ENCODE peak calls at places on chromosomes 11 and 22, in six cellular contexts. A, B, S, N, J and T are unnamed samples.

GRCh38 chr22:50145741-50146439 is 24.6 kb upstream of the PANX2 start:
- DNase-seq in A (no peak), B (peak; percentile 64), S (no peak), N (no peak), J (no peak), T (no peak)

GRCh38 chr11:73249858-73250773 is 22.0 kb upstream of the P2RY6 start:
- DNase-seq in A (no peak), B (no peak), S (no peak), N (no peak), J (no peak), T (no peak)

GRCh38 chr22:17137226-17137625 is 16.1 kb upstream of the TMEM121B start:
- DNase-seq in A (no peak), B (no peak), S (no peak), N (no peak), J (no peak), T (no peak)

GRCh38 chr11:65384301-65384889 is 1.9 kb upstream of the SLC25A45 start:
- DNase-seq in A (no peak), B (no peak), S (no peak), N (no peak), J (no peak), T (no peak)

GRCh38 chr11:57546451-57546850 is 9.1 kb downstream of the SMTNL1 start:
- DNase-seq in A (no peak), B (no peak), S (no peak), N (no peak), J (no peak), T (no peak)

GRCh38 chr11:79971255-79971654 is 530.4 kb upstream of the TENM4 start:
- DNase-seq in A (no peak), B (no peak), S (no peak), N (no peak), J (no peak), T (no peak)

GRCh38 chr11:61602775-61603569 is 22.1 kb upstream of the SYT7 start:
- DNase-seq in A (no peak), B (peak; percentile 89), S (no peak), N (peak; percentile 68), J (no peak), T (no peak)

GRCh38 chr11:12329797-12330196 is 47.6 kb upstream of the PARVA start:
- DNase-seq in A (no peak), B (no peak), S (no peak), N (no peak), J (no peak), T (no peak)

GRCh38 chr11:11163669-11164377 is 189.2 kb downstream of the CSNK2A3 start:
- DNase-seq in A (no peak), B (no peak), S (no peak), N (no peak), J (no peak), T (no peak)

GRCh38 chr11:93542753-93543246 is 391 bp downstream of the SMCO4 start:
- DNase-seq in A (no peak), B (no peak), S (no peak), N (no peak), J (no peak), T (no peak)

GRCh38 chr11:97332271-97332670 is 942.5 kb downstream of the JRKL start:
- DNase-seq in A (no peak), B (no peak), S (no peak), N (no peak), J (no peak), T (no peak)

GRCh38 chr22:30286813-30287625 is 2.3 kb downstream of the CASTOR1 start:
- DNase-seq in A (peak; percentile 85), B (peak; percentile 85), S (peak; percentile 73), N (no peak), J (peak; percentile 45), T (peak; percentile 69)

GRCh38 chr22:20464096-20464614 is 26.5 kb upstream of the SCARF2 start:
- DNase-seq in A (no peak), B (no peak), S (no peak), N (no peak), J (no peak), T (no peak)

GRCh38 chr11:78798567-78799170 is 224.0 kb upstream of the NARS2 start:
- DNase-seq in A (peak; percentile 83), B (peak; percentile 72), S (peak; percentile 52), N (peak; percentile 28), J (peak; percentile 25), T (peak; percentile 63)

GRCh38 chr11:95262994-95263764 is 32.2 kb upstream of the SESN3 start:
- DNase-seq in A (no peak), B (no peak), S (no peak), N (no peak), J (no peak), T (peak; percentile 56)

GRCh38 chr22:37525073-37525745 is 6.0 kb upstream of the CARD10 start:
- DNase-seq in A (no peak), B (peak; percentile 37), S (peak; percentile 60), N (peak; percentile 60), J (no peak), T (no peak)

GRCh38 chr22:50600541-50600940 is at the start of gene MAPK8IP2:
- DNase-seq in A (no peak), B (peak; percentile 93), S (no peak), N (no peak), J (no peak), T (no peak)

GRCh38 chr11:1502168-1502955 is 15.8 kb upstream of the MOB2 start:
- DNase-seq in A (no peak), B (no peak), S (no peak), N (no peak), J (no peak), T (no peak)
- H3K4me3 ChIP-seq in A (no peak overlapping the region), B (no peak overlapping the region), S (no peak overlapping the region), N (no peak overlapping the region), J (no peak overlapping the region), T (no peak overlapping the region)

GRCh38 chr11:911890-912219 is 1.2 kb upstream of the CHID1 start:
- DNase-seq in A (no peak), B (no peak), S (no peak), N (no peak), J (no peak), T (no peak)

GRCh38 chr11:910044-910588 is 494 bp downstream of the CHID1 start:
- DNase-seq in A (no peak), B (no peak), S (no peak), N (no peak), J (no peak), T (no peak)

GRCh38 chr11:912266-912665 is 1.7 kb upstream of the CHID1 start:
- DNase-seq in A (peak; percentile 41), B (no peak), S (no peak), N (no peak), J (no peak), T (no peak)

GRCh38 chr11:910589-911030 is at the start of gene CHID1:
- DNase-seq in A (peak; percentile 94), B (peak; percentile 100), S (peak; percentile 85), N (peak; percentile 51), J (peak; percentile 79), T (peak; percentile 85)

GRCh38 chr11:911031-911889 is 650 bp upstream of the CHID1 start:
- DNase-seq in A (peak; percentile 72), B (no peak), S (peak; percentile 35), N (no peak), J (no peak), T (no peak)
- TF ChIP-seq REST in A (no peak), B (no peak), S (no peak), N (no peak), J (no peak), T (no peak)

GRCh38 chr11:68341557-68342458 is 29.4 kb downstream of the LRP5 start:
- DNase-seq in A (no peak), B (peak; percentile 80), S (no peak), N (no peak), J (no peak), T (no peak)
- H3K4me3 ChIP-seq in A (peak overlapping the region; percentile 20), B (no peak overlapping the region), S (no peak overlapping the region), N (peak overlapping the region; percentile 52), J (no peak overlapping the region), T (no peak overlapping the region)

DNA sequence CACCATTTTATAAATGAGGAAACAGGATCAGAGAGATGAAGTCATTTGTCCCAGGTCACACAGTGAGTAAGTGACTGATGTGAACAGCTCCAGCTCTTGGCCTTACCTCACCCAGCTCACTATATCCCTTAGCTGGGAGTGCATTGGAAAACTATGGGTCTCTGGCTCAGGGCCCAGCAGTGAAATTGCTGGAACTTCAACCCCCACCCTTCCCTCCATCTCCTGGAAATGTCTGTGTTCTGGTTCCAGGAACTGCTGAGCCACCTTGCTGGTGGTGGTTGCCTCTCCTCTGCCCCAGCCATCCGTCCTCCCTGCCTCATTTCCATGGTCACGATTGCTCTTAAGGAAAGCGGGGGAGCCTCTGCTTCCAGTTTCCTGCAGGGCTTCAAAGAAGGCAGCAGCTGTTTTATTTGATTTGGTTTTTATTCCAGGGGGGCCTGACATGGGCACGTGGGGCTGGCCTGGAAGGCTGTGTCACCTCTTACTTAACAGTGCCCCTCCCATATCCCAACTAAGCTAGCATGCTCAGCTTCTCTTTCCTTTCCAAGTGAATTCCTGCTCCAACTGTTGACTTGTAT is 46.2 kb upstream of the CSTF3 start:
- DNase-seq in A (no peak), B (no peak), S (no peak), N (no peak), J (no peak), T (no peak)
- TF ChIP-seq REST in A (no peak), B (no peak), S (no peak), N (no peak), J (no peak), T (no peak)